ENCODE peak calls at places on chromosome 13, in seven cellular contexts. One of them, this sample, is unnamed.

GRCh38 chr13:79593611-79594275 is 112.8 kb downstream of the NDFIP2 start:
- DNase-seq in midbrain: no peak
- DNase-seq in prostate gland: no peak
- DNase-seq in T1000: no peak
- DNase-seq in HEK293T: no peak
- DNase-seq in hypothalamus: no peak
- DNase-seq in A172: peak; percentile 88
- DNase-seq in this sample: no peak

GRCh38 chr13:100229603-100230002 is 140.7 kb downstream of the PCCA start:
- DNase-seq in midbrain: no peak
- DNase-seq in prostate gland: no peak
- DNase-seq in T1000: no peak
- DNase-seq in HEK293T: no peak
- DNase-seq in hypothalamus: no peak
- DNase-seq in A172: no peak
- DNase-seq in this sample: no peak

GRCh38 chr13:68636784-68637183 is 1406.6 kb upstream of the PCDH9 start:
- DNase-seq in midbrain: no peak
- DNase-seq in prostate gland: no peak
- DNase-seq in T1000: no peak
- DNase-seq in HEK293T: no peak
- DNase-seq in hypothalamus: no peak
- DNase-seq in A172: no peak
- DNase-seq in this sample: no peak

GRCh38 chr13:69287050-69287698 is 820.5 kb upstream of the ATXN8OS start:
- DNase-seq in midbrain: no peak
- DNase-seq in prostate gland: no peak
- DNase-seq in T1000: no peak
- DNase-seq in HEK293T: no peak
- DNase-seq in hypothalamus: no peak
- DNase-seq in A172: peak; percentile 43
- DNase-seq in this sample: no peak

GRCh38 chr13:90708159-90708558 is 639.3 kb upstream of the MIR17HG start:
- DNase-seq in midbrain: no peak
- DNase-seq in prostate gland: no peak
- DNase-seq in T1000: no peak
- DNase-seq in HEK293T: no peak
- DNase-seq in hypothalamus: no peak
- DNase-seq in A172: no peak
- DNase-seq in this sample: no peak

GRCh38 chr13:52371736-52372247 is 34.2 kb downstream of the THSD1 start:
- DNase-seq in midbrain: no peak
- DNase-seq in prostate gland: no peak
- DNase-seq in T1000: no peak
- DNase-seq in HEK293T: no peak
- DNase-seq in hypothalamus: no peak
- DNase-seq in A172: peak; percentile 81
- DNase-seq in this sample: no peak

GRCh38 chr13:27273658-27274425 is 3.2 kb downstream of the RASL11A start:
- DNase-seq in midbrain: no peak
- DNase-seq in prostate gland: no peak
- DNase-seq in T1000: no peak
- DNase-seq in HEK293T: peak; percentile 32
- DNase-seq in hypothalamus: no peak
- DNase-seq in A172: peak; percentile 10
- DNase-seq in this sample: no peak

GRCh38 chr13:101919541-101920306 is 467.2 kb downstream of the ITGBL1 start:
- DNase-seq in midbrain: no peak
- DNase-seq in prostate gland: no peak
- DNase-seq in T1000: no peak
- DNase-seq in HEK293T: no peak
- DNase-seq in hypothalamus: no peak
- DNase-seq in A172: peak; percentile 23
- DNase-seq in this sample: no peak

GRCh38 chr13:105997436-105998232 is 537.8 kb downstream of the EFNB2 start:
- DNase-seq in midbrain: no peak
- DNase-seq in prostate gland: no peak
- DNase-seq in T1000: no peak
- DNase-seq in HEK293T: no peak
- DNase-seq in hypothalamus: no peak
- DNase-seq in A172: no peak
- DNase-seq in this sample: no peak

GRCh38 chr13:111908391-111908790 is 158.6 kb upstream of the SOX1 start:
- DNase-seq in midbrain: no peak
- DNase-seq in prostate gland: no peak
- DNase-seq in T1000: no peak
- DNase-seq in HEK293T: no peak
- DNase-seq in hypothalamus: no peak
- DNase-seq in A172: no peak
- DNase-seq in this sample: no peak

This sample was measured in glomerular endothelial cell.